ENCODE peak calls at places on chromosomes 12 and 14, in eight cellular contexts. D is stomach, X is tibial nerve, U is sigmoid colon, M is A549, J is IMR-90, E is vagina, N is testis. A is an unnamed sample.

GRCh38 chr12:108099085-108099484 is 30.0 kb upstream of the WSCD2 start:
- DNase-seq in D (no peak), X (no peak), U (no peak), M (no peak), J (no peak), E (no peak), N (no peak), A (no peak)

GRCh38 chr14:20904393-20905029 is 13.3 kb downstream of the RNASE3 start:
- DNase-seq in D (no peak), X (no peak), U (no peak), M (no peak), J (no peak), E (no peak), N (no peak), A (peak; percentile 10)

GRCh38 chr12:50353869-50354593 is 42.4 kb downstream of the FAM186A start:
- DNase-seq in D (no peak), X (no peak), U (no peak), M (no peak), J (peak; percentile 34), E (no peak), N (no peak), A (no peak)

GRCh38 chr12:113860059-113860820 is 105.9 kb downstream of the RBM19 start:
- DNase-seq in D (no peak), X (no peak), U (no peak), M (no peak), J (no peak), E (no peak), N (no peak), A (no peak)

GRCh38 chr14:65846469-65846868 is 433.9 kb downstream of the FUT8 start:
- DNase-seq in D (no peak), X (no peak), U (no peak), M (no peak), J (no peak), E (no peak), N (no peak), A (no peak)

GRCh38 chr14:23154876-23155587 is 28.4 kb downstream of the SLC7A8 start:
- DNase-seq in D (peak; percentile 89), X (peak; percentile 42), U (peak; percentile 95), M (no peak), J (peak; percentile 89), E (peak; percentile 96), N (peak; percentile 90), A (peak; percentile 93)

GRCh38 chr12:37543131-37543965 is 773.2 kb upstream of the ALG10B start:
- DNase-seq in D (no peak), X (no peak), U (no peak), M (no peak), J (no peak), E (no peak), N (no peak), A (no peak)

GRCh38 chr14:53845813-53846693 is 110.6 kb downstream of the BMP4 start:
- DNase-seq in D (no peak), X (no peak), U (no peak), M (peak; percentile 53), J (no peak), E (no peak), N (no peak), A (no peak)

GRCh38 chr14:69014829-69015259 is 35.7 kb upstream of the ACTN1 start:
- DNase-seq in D (no peak), X (no peak), U (no peak), M (no peak), J (peak; percentile 34), E (no peak), N (no peak), A (no peak)

GRCh38 chr14:61406198-61406597 is 84.8 kb downstream of the PRKCH start:
- DNase-seq in D (no peak), X (no peak), U (no peak), M (no peak), J (no peak), E (no peak), N (no peak), A (no peak)

GRCh38 chr12:66716522-66716921 is 37.6 kb upstream of the GRIP1 start:
- DNase-seq in D (no peak), X (no peak), U (no peak), M (no peak), J (no peak), E (no peak), N (no peak), A (no peak)

GRCh38 chr12:78384541-78384940 is 480.0 kb upstream of the SYT1 start:
- DNase-seq in D (no peak), X (no peak), U (no peak), M (no peak), J (no peak), E (no peak), N (no peak), A (no peak)

GRCh38 chr14:73238262-73238852 is 1.1 kb downstream of the PAPLN start:
- DNase-seq in D (no peak), X (peak; percentile 14), U (peak; percentile 62), M (peak; percentile 38), J (peak; percentile 73), E (no peak), N (no peak), A (no peak)

GRCh38 chr12:6554990-6555691 is 701 bp downstream of the IFFO1 start:
- DNase-seq in D (no peak), X (no peak), U (no peak), M (no peak), J (no peak), E (no peak), N (peak; percentile 39), A (no peak)

GRCh38 chr14:91731986-91732385 is at the start of gene CATSPERB:
- DNase-seq in D (no peak), X (no peak), U (no peak), M (no peak), J (no peak), E (no peak), N (no peak), A (no peak)

GRCh38 chr12:67512061-67512460 is 136.5 kb upstream of the DYRK2 start:
- DNase-seq in D (no peak), X (no peak), U (no peak), M (no peak), J (no peak), E (no peak), N (no peak), A (no peak)

GRCh38 chr12:1810201-1810930 is 10.0 kb upstream of the LRTM2 start:
- DNase-seq in D (no peak), X (no peak), U (no peak), M (no peak), J (peak; percentile 14), E (no peak), N (no peak), A (no peak)

GRCh38 chr12:108921946-108922345 is 42.1 kb downstream of the DAO start:
- DNase-seq in D (no peak), X (no peak), U (no peak), M (no peak), J (no peak), E (no peak), N (no peak), A (no peak)

GRCh38 chr12:42236017-42236416 is 2.0 kb downstream of the YAF2 start:
- DNase-seq in D (no peak), X (no peak), U (no peak), M (no peak), J (no peak), E (no peak), N (no peak), A (no peak)

GRCh38 chr12:42237052-42237852 is 796 bp downstream of the YAF2 start:
- DNase-seq in D (peak; percentile 79), X (peak; percentile 31), U (peak; percentile 87), M (peak; percentile 71), J (peak; percentile 75), E (no peak), N (peak; percentile 83), A (peak; percentile 57)

GRCh38 chr12:42240131-42240750 is 2.2 kb upstream of the YAF2 start:
- DNase-seq in D (no peak), X (no peak), U (no peak), M (no peak), J (no peak), E (no peak), N (no peak), A (no peak)

GRCh38 chr12:42237853-42238239 is 202 bp downstream of the YAF2 start:
- DNase-seq in D (no peak), X (no peak), U (no peak), M (no peak), J (no peak), E (no peak), N (no peak), A (no peak)

GRCh38 chr12:42238240-42239140 is at the start of gene YAF2:
- DNase-seq in D (peak; percentile 91), X (peak; percentile 79), U (peak; percentile 96), M (peak; percentile 81), J (peak; percentile 85), E (no peak), N (peak; percentile 94), A (peak; percentile 92)
- TF ChIP-seq POLR2A in D (no peak), X (peak; percentile 43), U (no peak), M (peak; percentile 44), J (peak; percentile 49), E (no peak), N (no peak), A (peak; percentile 70)

DNA sequence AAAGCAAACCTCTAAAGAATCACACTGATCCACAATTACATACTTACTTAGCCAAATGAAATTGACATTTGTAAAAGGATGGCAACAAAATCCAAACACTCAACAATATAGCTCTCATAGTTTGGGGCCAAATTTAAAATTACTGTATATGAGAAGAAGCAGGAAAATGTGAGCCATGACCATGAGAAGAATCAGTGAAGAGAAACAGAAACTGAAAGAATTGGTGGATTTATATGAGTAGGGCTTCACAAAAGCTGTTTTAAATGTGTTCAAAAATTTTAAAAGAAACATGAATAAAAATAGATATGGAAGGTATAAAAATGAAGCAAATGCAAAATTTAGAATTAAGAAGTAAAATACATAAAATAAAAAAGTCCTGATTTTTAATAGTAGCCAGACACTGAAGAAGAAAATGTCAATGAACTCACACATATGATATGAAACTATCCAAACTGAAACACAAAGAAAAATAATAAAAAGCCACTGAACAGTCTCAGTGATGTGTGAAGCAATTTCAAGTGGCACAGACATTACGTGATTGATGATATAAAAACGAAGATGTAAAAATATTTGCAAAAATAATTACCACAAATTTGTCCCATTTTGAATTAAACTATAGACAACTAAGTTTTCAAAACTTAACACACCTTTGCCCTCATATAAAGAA is 87.9 kb upstream of the MDGA2 start:
- DNase-seq in D (no peak), X (no peak), U (no peak), M (no peak), J (no peak), E (no peak), N (no peak), A (no peak)
- H3K9me3 ChIP-seq in D (no peaks in the 10 kb centered on the region), X (no peaks in the 10 kb centered on the region), U (no peaks in the 10 kb centered on the region), M (no peaks in the 10 kb centered on the region), J (peaks cover 6% of the 10 kb centered on the region), E (no peaks in the 10 kb centered on the region), N (no peaks in the 10 kb centered on the region), A (no peaks in the 10 kb centered on the region)

DNA sequence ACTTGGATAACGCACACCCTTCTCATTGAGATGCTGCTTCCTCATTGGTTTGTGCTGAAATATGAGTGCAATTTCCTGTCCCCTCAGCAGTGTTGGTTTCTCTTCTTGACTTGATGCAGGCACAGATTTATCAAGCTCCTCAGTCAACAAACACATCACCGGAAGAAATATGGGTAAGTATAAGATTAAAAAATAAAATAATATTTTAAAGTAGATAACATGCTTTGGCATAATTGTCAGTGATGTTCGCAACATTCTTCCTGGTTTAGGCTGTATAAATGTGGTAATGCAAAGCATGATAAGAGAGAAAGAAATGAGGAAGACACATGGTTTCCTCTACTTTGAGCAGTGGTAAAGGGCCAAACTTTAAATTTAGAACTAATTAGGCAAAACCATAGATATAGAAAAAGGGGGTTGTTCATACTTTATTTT is at the start of gene GPR65:
- DNase-seq in D (no peak), X (no peak), U (no peak), M (no peak), J (no peak), E (no peak), N (no peak), A (no peak)
- TF ChIP-seq POLR2A in D (no peak), X (no peak), U (peak; percentile 30), M (no peak), J (no peak), E (no peak), N (no peak), A (peak; percentile 18)

GRCh38 chr12:72863671-72864070 is 591.5 kb downstream of the TRHDE start:
- DNase-seq in D (no peak), X (no peak), U (no peak), M (no peak), J (no peak), E (no peak), N (no peak), A (no peak)
- H3K9me3 ChIP-seq in D (no peaks in the 10 kb centered on the region), X (no peaks in the 10 kb centered on the region), U (no peaks in the 10 kb centered on the region), M (no peaks in the 10 kb centered on the region), J (peaks cover 5% of the 10 kb centered on the region), E (no peaks in the 10 kb centered on the region), N (no peaks in the 10 kb centered on the region), A (no peaks in the 10 kb centered on the region)